ENCODE peak calls at places on chromosome 17, in seven cellular contexts. J is HepG2, G is GM23338, C is Panc1, O is GM12878, M is K562, N is upper lobe of left lung. V is an unnamed sample.

GRCh38 chr17:34382586-34383224 is 19.7 kb upstream of the CCL1 start:
- ATAC-seq in J (no peak), G (no peak), C (peak), O (peak), M (no peak), N (peak), V (no peak)

GRCh38 chr17:34242553-34242952 is 12.5 kb upstream of the CCL2 start:
- ATAC-seq in J (no peak), G (no peak), C (no peak), O (peak), M (no peak), N (peak), V (no peak)

GRCh38 chr17:1607971-1608320 is 20.7 kb downstream of the SLC43A2 start:
- ATAC-seq in J (no peak), G (no peak), C (no peak), O (peak), M (no peak), N (no peak), V (no peak)

GRCh38 chr17:40032322-40033320 is 17.4 kb downstream of the CSF3 start:
- ATAC-seq in J (no peak), G (no peak), C (no peak), O (no peak), M (no peak), N (peak), V (peak)

GRCh38 chr17:72591500-72592241 is 470.9 kb downstream of the SOX9 start:
- ATAC-seq in J (peak), G (peak), C (peak), O (peak), M (no peak), N (no peak), V (no peak)

GRCh38 chr17:28896491-28896883 is 1.0 kb downstream of the FLOT2 start:
- ATAC-seq in J (no peak), G (no peak), C (no peak), O (no peak), M (no peak), N (no peak), V (no peak)

GRCh38 chr17:77332034-77332971 is 191.5 kb downstream of the SEC14L1 start:
- ATAC-seq in J (no peak), G (no peak), C (no peak), O (peak), M (no peak), N (no peak), V (no peak)

GRCh38 chr17:28807925-28808641 is 34.5 kb downstream of the FAM222B start:
- ATAC-seq in J (no peak), G (no peak), C (peak), O (no peak), M (no peak), N (no peak), V (peak)

GRCh38 chr17:35154486-35154885 is 6.9 kb downstream of the UNC45B start:
- ATAC-seq in J (no peak), G (no peak), C (no peak), O (no peak), M (no peak), N (peak), V (no peak)

GRCh38 chr17:41710472-41711090 is 1.6 kb upstream of the GAST start:
- ATAC-seq in J (no peak), G (no peak), C (no peak), O (no peak), M (no peak), N (no peak), V (no peak)

GRCh38 chr17:62578757-62579487 is 48.5 kb upstream of the MRC2 start:
- ATAC-seq in J (no peak), G (no peak), C (no peak), O (no peak), M (no peak), N (no peak), V (no peak)

GRCh38 chr17:7315570-7316243 is 547 bp upstream of the GPS2 start:
- ATAC-seq in J (no peak), G (no peak), C (no peak), O (no peak), M (peak), N (no peak), V (no peak)

GRCh38 chr17:64130559-64131001 is 636 bp upstream of the ERN1 start:
- ATAC-seq in J (no peak), G (peak), C (no peak), O (peak), M (no peak), N (peak), V (peak)

GRCh38 chr17:64128787-64129514 is 993 bp downstream of the ERN1 start:
- ATAC-seq in J (no peak), G (no peak), C (peak), O (no peak), M (peak), N (no peak), V (no peak)

GRCh38 chr17:64131606-64132270 is 1.8 kb upstream of the ERN1 start:
- ATAC-seq in J (no peak), G (no peak), C (no peak), O (peak), M (no peak), N (no peak), V (no peak)

GRCh38 chr17:64129515-64129764 is 504 bp downstream of the ERN1 start:
- ATAC-seq in J (no peak), G (no peak), C (no peak), O (no peak), M (no peak), N (no peak), V (no peak)

DNA sequence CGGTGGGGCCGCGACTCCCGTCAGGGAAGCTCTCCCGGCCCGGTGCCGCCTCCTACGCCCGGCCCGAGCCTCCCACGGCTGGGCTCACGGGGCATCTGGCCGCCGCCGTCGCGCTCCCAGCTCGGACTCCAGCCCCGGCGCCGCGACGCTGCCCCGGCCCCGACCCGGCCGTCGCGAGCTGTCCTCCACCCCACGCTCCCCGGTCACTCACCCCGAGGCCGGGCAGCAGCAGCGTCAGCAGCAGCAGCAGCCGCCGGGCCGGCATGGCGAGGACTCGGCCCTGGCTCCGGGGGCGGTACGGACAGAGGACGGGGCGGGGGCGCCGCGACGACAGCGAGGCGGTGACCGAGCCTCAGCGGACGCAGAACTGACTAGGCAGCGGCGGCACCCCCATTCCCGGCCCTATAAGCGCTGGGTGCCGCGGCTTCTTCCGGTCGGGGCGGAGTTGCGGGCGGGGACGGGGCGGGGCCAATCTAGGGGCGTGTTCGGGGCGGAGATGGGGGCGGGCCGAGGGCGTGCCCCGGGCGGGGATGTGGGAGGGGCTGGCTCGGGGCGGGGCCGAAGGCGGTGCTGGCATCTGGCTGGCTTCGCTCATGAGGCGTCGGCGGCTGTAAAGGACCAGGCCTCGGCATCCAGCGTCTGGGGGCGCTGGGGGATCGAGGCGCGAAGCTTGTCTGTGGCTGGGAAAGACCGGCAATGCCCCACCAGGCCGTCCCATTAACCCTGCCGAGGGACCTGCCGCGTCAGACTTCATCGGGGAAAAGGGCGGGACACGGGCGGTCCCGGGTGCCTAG is at the start of gene ERN1:
- ATAC-seq in J (peak), G (peak), C (peak), O (peak), M (peak), N (peak), V (peak)
- TF ChIP-seq POLR2AphosphoS5 in J (peak), G (peak), C (peak), O (peak), M (peak), N (peak), V (peak)

GRCh38 chr17:50128441-50129302 is 1.3 kb downstream of the SAMD14 start:
- ATAC-seq in J (no peak), G (peak), C (no peak), O (peak), M (no peak), N (no peak), V (no peak)
- H3K4me3 ChIP-seq in J (no peak), G (peak), C (peak), O (no peak), M (no peak), N (peak), V (no peak)

DNA sequence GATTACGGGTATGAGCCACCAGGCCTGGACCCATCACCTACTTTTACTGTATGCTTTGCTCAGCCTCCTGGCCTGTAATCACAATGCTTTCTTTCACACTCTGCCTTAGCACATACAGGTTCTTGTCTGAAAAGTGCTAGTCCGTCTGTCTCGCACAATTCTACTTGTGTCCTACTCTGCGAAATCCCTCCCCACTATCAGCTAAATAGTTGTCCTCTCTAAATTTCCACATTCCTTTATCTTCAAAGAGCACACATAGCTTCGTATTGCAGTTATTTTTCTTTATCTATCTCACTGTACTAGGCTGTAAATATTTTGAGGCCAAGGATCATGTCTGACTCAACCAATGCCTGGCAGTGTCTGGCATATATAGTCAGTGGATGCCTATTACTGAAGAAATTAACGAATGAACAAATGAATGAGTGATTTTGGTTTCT is 38.5 kb upstream of the ETV4 start:
- ATAC-seq in J (peak), G (no peak), C (no peak), O (no peak), M (no peak), N (no peak), V (no peak)
- TF ChIP-seq POLR2AphosphoS5 in J (no peak), G (no peak), C (no peak), O (no peak), M (no peak), N (no peak), V (no peak)

GRCh38 chr17:74922172-74922571 is 883 bp downstream of the USH1G start:
- ATAC-seq in J (no peak), G (no peak), C (no peak), O (no peak), M (no peak), N (no peak), V (no peak)
- H3K4me3 ChIP-seq in J (no peak), G (no peak), C (no peak), O (no peak), M (no peak), N (no peak), V (no peak)

GRCh38 chr17:81967533-81968395 is 6.8 kb upstream of the NOTUM start:
- ATAC-seq in J (peak), G (peak), C (peak), O (peak), M (peak), N (peak), V (peak)

GRCh38 chr17:81967244-81967532 is 6.2 kb upstream of the NOTUM start:
- ATAC-seq in J (peak), G (peak), C (no peak), O (no peak), M (no peak), N (peak), V (peak)

GRCh38 chr17:81966343-81967243 is 5.6 kb upstream of the NOTUM start:
- ATAC-seq in J (peak), G (peak), C (peak), O (peak), M (peak), N (peak), V (peak)

GRCh38 chr17:81968850-81969812 is 8.1 kb upstream of the NOTUM start:
- ATAC-seq in J (no peak), G (no peak), C (no peak), O (no peak), M (no peak), N (no peak), V (no peak)

DNA sequence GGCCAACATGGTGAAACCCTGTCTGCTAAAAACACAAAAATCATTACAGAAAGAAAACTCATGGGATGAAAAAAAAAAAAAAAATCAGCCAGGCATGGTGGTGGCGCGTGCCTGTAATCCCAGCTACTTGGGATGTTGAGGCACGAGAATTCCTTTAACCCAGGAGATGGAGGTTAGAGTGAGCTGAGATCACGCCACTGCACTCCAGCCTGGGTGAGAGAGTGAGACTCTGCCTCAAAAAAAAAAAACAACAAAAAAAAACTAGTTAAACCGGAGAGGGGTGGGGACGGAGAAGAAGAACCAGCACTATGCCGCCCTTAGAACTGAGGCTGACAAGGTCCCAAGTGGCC is 7.4 kb upstream of the NOTUM start:
- ATAC-seq in J (no peak), G (no peak), C (no peak), O (no peak), M (no peak), N (no peak), V (no peak)
- TF ChIP-seq POLR2AphosphoS5 in J (no peak), G (no peak), C (no peak), O (no peak), M (no peak), N (no peak), V (no peak)

V was measured in gastroesophageal sphincter.